ENCODE peak calls at places on chromosomes 12 and 14, in six cellular contexts. G is amniotic stem cell, A is endodermal cell, Z is foreskin keratinocyte, H is C1 segment of cervical spinal cord, D is chondrocyte. O is an unnamed sample.

GRCh38 chr14:89899917-89900680 is 54.4 kb downstream of the EFCAB11 start:
- DNase-seq in H (no peak), D (no peak), G (no peak), Z (no peak), A (no peak), O (no peak)

GRCh38 chr14:68987653-68988036 is 8.5 kb upstream of the ACTN1 start:
- DNase-seq in Z (no peak), D (no peak), H (no peak), G (no peak), A (peak), O (no peak)

GRCh38 chr12:6921996-6922935 is 5.5 kb upstream of the ATN1 start:
- DNase-seq in Z (no peak), H (no peak), A (no peak), D (no peak), G (no peak), O (no peak)

GRCh38 chr12:33439587-33440011 is at the start of gene SYT10:
- DNase-seq in Z (peak), H (no peak), G (no peak), A (peak), D (no peak), O (no peak)

GRCh38 chr12:75389061-75389460 is 1.8 kb upstream of the GLIPR1L2 start:
- DNase-seq in H (no peak), Z (peak), D (no peak), G (peak), A (no peak), O (no peak)

GRCh38 chr12:66823857-66824570 is 145.1 kb upstream of the GRIP1 start:
- DNase-seq in D (no peak), Z (peak), G (no peak), A (no peak), H (no peak), O (no peak)

GRCh38 chr12:94169966-94170689 is 21.8 kb downstream of the PLXNC1 start:
- DNase-seq in A (no peak), Z (no peak), D (no peak), H (no peak), G (no peak), O (no peak)

GRCh38 chr12:32501835-32502333 is 102.5 kb downstream of the FGD4 start:
- DNase-seq in D (no peak), A (peak), Z (no peak), G (no peak), H (peak), O (no peak)

GRCh38 chr14:99508896-99509629 is 27.9 kb downstream of the CCNK start:
- DNase-seq in A (peak), H (no peak), Z (no peak), D (peak), G (no peak), O (no peak)

GRCh38 chr14:96442355-96442754 is 50.4 kb downstream of the AK7 start:
- DNase-seq in D (no peak), G (no peak), H (no peak), Z (no peak), A (no peak), O (no peak)

GRCh38 chr12:32240210-32240609 is 133.6 kb downstream of the BICD1 start:
- DNase-seq in D (no peak), A (no peak), G (no peak), H (no peak), Z (no peak), O (no peak)

GRCh38 chr12:55707841-55708694 is at the start of gene ITGA7:
- DNase-seq in A (peak), H (peak), D (peak), Z (no peak), G (no peak), O (peak)

GRCh38 chr12:119573086-119573485 is 20.5 kb upstream of the TMEM233 start:
- DNase-seq in Z (no peak), D (no peak), A (no peak), H (no peak), G (no peak), O (no peak)

GRCh38 chr14:100155049-100155621 is 4.3 kb downstream of the DEGS2 start:
- DNase-seq in A (peak), G (no peak), D (no peak), H (no peak), Z (no peak), O (no peak)

GRCh38 chr14:22811752-22812151 is 3.5 kb downstream of the SLC7A7 start:
- DNase-seq in G (no peak), D (no peak), H (no peak), Z (no peak), A (no peak), O (no peak)

GRCh38 chr12:125092872-125093680 is 27.8 kb downstream of the AACS start:
- DNase-seq in A (peak), H (peak), Z (peak), G (no peak), D (no peak), O (no peak)

GRCh38 chr14:97625512-97625911 is 828.3 kb downstream of the VRK1 start:
- DNase-seq in Z (no peak), H (no peak), A (no peak), D (no peak), G (no peak), O (no peak)

GRCh38 chr14:104229621-104230041 is 91.2 kb downstream of the KIF26A start:
- DNase-seq in G (no peak), D (peak), A (no peak), H (no peak), Z (no peak), O (no peak)

GRCh38 chr12:75457191-75457590 is 23.4 kb upstream of the GLIPR1 start:
- DNase-seq in A (no peak), G (no peak), H (no peak), Z (no peak), D (no peak), O (no peak)

GRCh38 chr12:60393093-60393492 is 797.3 kb downstream of the SLC16A7 start:
- DNase-seq in Z (no peak), H (no peak), G (no peak), A (no peak), D (peak), O (no peak)

GRCh38 chr14:93286212-93286890 is 46.5 kb downstream of the BTBD7 start:
- DNase-seq in D (no peak), H (no peak), G (no peak), A (no peak), Z (no peak), O (no peak)

GRCh38 chr12:89166525-89166934 is 185.8 kb downstream of the DUSP6 start:
- DNase-seq in D (no peak), G (peak), A (no peak), H (no peak), Z (no peak), O (no peak)

GRCh38 chr14:84323963-84324362 is 1206.0 kb upstream of the FLRT2 start:
- DNase-seq in D (no peak), G (no peak), H (no peak), Z (peak), A (no peak), O (no peak)